ENCODE peak calls at places on chromosomes 4 and X, in ten cellular contexts. K, H, S, R, A, B, Q, Y, G and Z are unnamed samples.

GRCh38 chr4:154277164-154277563 is 214.4 kb downstream of the DCHS2 start:
- DNase-seq in K (no peak), H (no peak), S (no peak), R (no peak), A (no peak), B (no peak), Q (no peak), Y (no peak), G (no peak), Z (no peak)

GRCh38 chr4:2825740-2826139 is 17.9 kb upstream of the ADD1 start:
- DNase-seq in K (no peak), H (peak), S (no peak), R (peak), A (no peak), B (peak), Q (no peak), Y (no peak), G (no peak), Z (no peak)

GRCh38 chrX:21926116-21926515 is 14.4 kb upstream of the SMS start:
- DNase-seq in K (peak), H (no peak), S (no peak), R (no peak), A (peak), B (no peak), Q (no peak), Y (no peak), G (no peak), Z (no peak)

GRCh38 chrX:151974336-151975227 is at the start of gene GABRE:
- DNase-seq in K (peak), H (peak), S (peak), R (peak), A (no peak), B (peak), Q (no peak), Y (peak), G (peak), Z (peak)

GRCh38 chr4:56783986-56784385 is 37.5 kb downstream of the SPINK2 start:
- DNase-seq in K (no peak), H (no peak), S (no peak), R (no peak), A (no peak), B (no peak), Q (no peak), Y (no peak), G (no peak), Z (no peak)

GRCh38 chr4:15376594-15376993 is 51.2 kb upstream of the C1QTNF7 start:
- DNase-seq in K (peak), H (no peak), S (no peak), R (no peak), A (peak), B (no peak), Q (no peak), Y (no peak), G (no peak), Z (no peak)

GRCh38 chr4:14958436-14958835 is 43.8 kb upstream of the CPEB2 start:
- DNase-seq in K (no peak), H (no peak), S (no peak), R (no peak), A (no peak), B (no peak), Q (no peak), Y (no peak), G (no peak), Z (no peak)

GRCh38 chr4:101158507-101158906 is 188.8 kb downstream of the PPP3CA start:
- DNase-seq in K (peak), H (no peak), S (no peak), R (no peak), A (no peak), B (no peak), Q (no peak), Y (no peak), G (no peak), Z (no peak)

GRCh38 chr4:154406022-154406835 is 85.4 kb downstream of the DCHS2 start:
- DNase-seq in K (no peak), H (no peak), S (no peak), R (no peak), A (no peak), B (no peak), Q (no peak), Y (no peak), G (no peak), Z (no peak)

GRCh38 chr4:82779032-82779431 is 19.6 kb downstream of the SCD5 start:
- DNase-seq in K (peak), H (no peak), S (no peak), R (no peak), A (no peak), B (no peak), Q (no peak), Y (no peak), G (no peak), Z (no peak)

GRCh38 chr4:111070390-111070789 is 447.5 kb upstream of the PITX2 start:
- DNase-seq in K (no peak), H (no peak), S (no peak), R (no peak), A (no peak), B (no peak), Q (no peak), Y (no peak), G (no peak), Z (no peak)

GRCh38 chrX:46587158-46587557 is 13.6 kb downstream of the CHST7 start:
- DNase-seq in K (no peak), H (no peak), S (no peak), R (no peak), A (peak), B (no peak), Q (no peak), Y (no peak), G (no peak), Z (no peak)

GRCh38 chrX:35722128-35722527 is 76.0 kb upstream of the MAGEB16 start:
- DNase-seq in K (no peak), H (no peak), S (no peak), R (no peak), A (no peak), B (no peak), Q (no peak), Y (no peak), G (no peak), Z (no peak)

GRCh38 chrX:31590581-31591113 is 518.8 kb upstream of the FTHL17 start:
- DNase-seq in K (no peak), H (no peak), S (no peak), R (no peak), A (peak), B (no peak), Q (no peak), Y (no peak), G (no peak), Z (no peak)

GRCh38 chr4:163233321-163233720 is 66.6 kb upstream of the NAF1 start:
- DNase-seq in K (no peak), H (no peak), S (no peak), R (no peak), A (no peak), B (no peak), Q (no peak), Y (no peak), G (no peak), Z (no peak)

GRCh38 chr4:147299205-147299604 is 181.7 kb upstream of the EDNRA start:
- DNase-seq in K (peak), H (no peak), S (no peak), R (no peak), A (no peak), B (no peak), Q (no peak), Y (no peak), G (no peak), Z (no peak)

GRCh38 chr4:32562010-32562409 is 1841.8 kb downstream of the PCDH7 start:
- DNase-seq in K (no peak), H (no peak), S (no peak), R (no peak), A (no peak), B (no peak), Q (no peak), Y (no peak), G (no peak), Z (no peak)

GRCh38 chr4:3009422-3009821 is 46.1 kb downstream of the GRK4 start:
- DNase-seq in K (peak), H (peak), S (no peak), R (no peak), A (no peak), B (no peak), Q (no peak), Y (no peak), G (no peak), Z (no peak)

GRCh38 chrX:65821721-65822496 is 154.5 kb downstream of the MSN start:
- DNase-seq in K (no peak), H (no peak), S (peak), R (no peak), A (no peak), B (peak), Q (no peak), Y (peak), G (no peak), Z (peak)

DNA sequence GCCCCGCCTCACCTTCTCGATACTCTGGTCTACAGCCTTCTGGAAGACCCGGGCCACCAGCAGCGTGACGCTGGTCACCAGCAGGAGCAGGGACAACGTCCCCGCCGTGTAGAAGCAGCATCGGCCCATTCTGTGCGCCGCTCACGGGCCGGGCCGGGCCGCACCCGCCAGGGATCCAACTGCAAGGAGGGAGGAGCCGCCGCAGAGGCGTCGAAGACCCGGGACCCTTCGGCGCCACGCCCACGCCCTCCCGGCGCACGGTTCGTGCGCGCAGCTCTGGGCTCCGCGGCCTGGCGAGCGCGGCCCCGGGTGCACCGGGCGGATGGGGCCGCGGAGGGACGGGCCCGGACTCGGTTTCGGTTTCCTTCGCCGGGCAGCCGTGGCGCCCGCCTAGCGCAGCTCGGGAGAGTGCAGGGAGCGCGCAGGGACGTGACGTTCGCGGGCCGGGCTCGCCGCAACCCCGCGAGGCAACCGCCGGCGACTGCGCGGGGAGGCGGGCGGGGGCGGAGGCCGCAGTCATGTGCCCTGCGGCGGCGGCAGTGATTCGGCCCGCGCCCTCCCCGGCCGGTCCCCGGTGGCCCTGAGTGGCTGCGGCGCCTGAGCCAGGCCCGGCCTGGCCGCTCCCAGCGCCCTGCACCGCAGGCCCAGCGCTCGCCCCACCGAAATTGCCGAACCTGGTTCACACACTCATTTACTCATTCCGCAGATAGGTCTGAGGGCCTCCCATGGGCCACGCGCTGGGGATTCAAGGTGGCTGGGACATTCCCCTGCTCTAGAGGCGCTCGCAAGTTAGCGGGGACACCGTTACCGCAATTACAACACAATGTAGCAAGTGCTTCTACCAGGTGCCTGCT is at the start of gene SCARB2:
- DNase-seq in K (peak), H (peak), S (peak), R (peak), A (peak), B (peak), Q (peak), Y (peak), G (peak), Z (peak)
- TF ChIP-seq POLR2A in K (peak), H (no peak), S (peak), R (no peak), A (peak), B (peak), Q (peak), Y (peak), G (peak), Z (peak)

DNA sequence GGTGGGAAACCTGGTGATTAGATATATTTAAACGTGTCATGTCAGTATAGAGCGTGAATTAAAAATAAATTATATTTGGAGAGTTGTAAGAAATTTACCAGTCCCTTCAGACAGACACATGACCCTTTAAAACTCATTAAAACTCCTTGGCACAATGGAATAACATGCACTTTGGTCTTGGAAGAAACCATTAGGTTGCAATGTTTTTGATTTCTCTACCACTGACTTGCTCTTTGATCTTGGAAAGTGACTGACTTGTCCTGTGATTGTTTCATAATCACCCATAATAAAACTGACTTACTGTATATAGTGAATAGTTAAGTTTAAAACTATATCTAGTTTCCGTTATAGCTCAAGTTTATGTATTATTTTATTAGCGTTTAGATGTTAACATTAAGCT is 35.8 kb downstream of the FHL1 start:
- DNase-seq in K (no peak), H (no peak), S (no peak), R (no peak), A (no peak), B (no peak), Q (no peak), Y (no peak), G (no peak), Z (no peak)
- TF ChIP-seq POLR2A in K (no peak), H (no peak), S (no peak), R (no peak), A (no peak), B (no peak), Q (no peak), Y (no peak), G (no peak), Z (no peak)

GRCh38 chr4:674172-675035 is at the start of the genes ATP5ME and MYL5:
- DNase-seq in K (peak), H (peak), S (peak), R (peak), A (peak), B (peak), Q (peak), Y (peak), G (peak), Z (peak)
- TF ChIP-seq POLR2A in K (peak), H (no peak), S (peak), R (peak), A (peak), B (peak), Q (peak), Y (peak), G (peak), Z (peak)

GRCh38 chr4:184732126-184732525 is 1.8 kb downstream of the CENPU start:
- DNase-seq in K (no peak), H (no peak), S (no peak), R (no peak), A (peak), B (no peak), Q (no peak), Y (no peak), G (no peak), Z (peak)

GRCh38 chr4:184731056-184731455 is 2.8 kb downstream of the CENPU start:
- DNase-seq in K (no peak), H (no peak), S (no peak), R (no peak), A (no peak), B (no peak), Q (no peak), Y (no peak), G (no peak), Z (no peak)

GRCh38 chr4:184728858-184729257 is 5.0 kb downstream of the CENPU start:
- DNase-seq in K (no peak), H (no peak), S (no peak), R (no peak), A (peak), B (no peak), Q (no peak), Y (no peak), G (no peak), Z (no peak)

GRCh38 chr4:184734758-184735157 is 862 bp upstream of the CENPU start:
- DNase-seq in K (no peak), H (no peak), S (no peak), R (no peak), A (no peak), B (no peak), Q (no peak), Y (no peak), G (no peak), Z (no peak)

GRCh38 chr4:184733654-184734524 is at the start of gene CENPU:
- DNase-seq in K (peak), H (peak), S (peak), R (peak), A (peak), B (peak), Q (peak), Y (peak), G (peak), Z (peak)
- TF ChIP-seq POLR2A in K (peak), H (no peak), S (no peak), R (peak), A (no peak), B (peak), Q (peak), Y (peak), G (peak), Z (peak)

GRCh38 chr4:38667005-38667771 is 3.2 kb downstream of the KLF3 start:
- DNase-seq in K (peak), H (peak), S (peak), R (no peak), A (peak), B (peak), Q (no peak), Y (peak), G (peak), Z (peak)

GRCh38 chr4:38663801-38664703 is at the start of gene KLF3:
- DNase-seq in K (peak), H (peak), S (peak), R (peak), A (peak), B (peak), Q (peak), Y (peak), G (peak), Z (peak)

GRCh38 chr4:38665846-38666490 is 2.0 kb downstream of the KLF3 start:
- DNase-seq in K (no peak), H (no peak), S (no peak), R (no peak), A (no peak), B (no peak), Q (no peak), Y (no peak), G (no peak), Z (peak)

GRCh38 chr4:38663021-38663800 is 788 bp upstream of the KLF3 start:
- DNase-seq in K (peak), H (peak), S (no peak), R (peak), A (no peak), B (peak), Q (no peak), Y (no peak), G (peak), Z (peak)

GRCh38 chr4:38664704-38665401 is 854 bp downstream of the KLF3 start:
- DNase-seq in K (peak), H (peak), S (peak), R (peak), A (peak), B (peak), Q (no peak), Y (peak), G (peak), Z (peak)
- TF ChIP-seq POLR2A in K (no peak), H (no peak), S (peak), R (no peak), A (peak), B (no peak), Q (no peak), Y (no peak), G (no peak), Z (peak)

DNA sequence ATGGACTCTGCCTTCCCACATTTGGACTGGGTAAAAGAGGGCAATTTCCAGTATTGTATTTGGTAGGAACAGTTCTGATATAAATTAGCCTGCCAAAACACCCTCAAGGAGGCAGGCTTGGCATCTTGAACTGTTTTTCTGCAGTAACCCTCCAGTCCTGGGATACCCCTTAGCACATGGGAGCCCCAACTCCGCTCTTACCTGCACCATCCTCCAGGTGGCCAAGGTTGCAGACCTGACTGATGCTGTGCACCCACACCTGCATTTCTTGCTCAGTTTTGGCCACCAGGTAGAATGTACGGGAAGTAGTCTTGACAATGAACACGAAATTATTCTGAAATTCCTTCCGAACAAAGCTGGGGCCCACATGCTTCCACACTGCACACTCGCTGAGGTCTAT is 35.1 kb downstream of the GAB3 start:
- DNase-seq in K (no peak), H (no peak), S (no peak), R (no peak), A (no peak), B (no peak), Q (no peak), Y (no peak), G (no peak), Z (no peak)
- TF ChIP-seq POLR2A in K (no peak), H (no peak), S (no peak), R (no peak), A (no peak), B (no peak), Q (no peak), Y (no peak), G (no peak), Z (no peak)

GRCh38 chr4:186949847-186950246 is 226.2 kb upstream of the FAT1 start:
- DNase-seq in K (no peak), H (no peak), S (no peak), R (no peak), A (no peak), B (no peak), Q (no peak), Y (no peak), G (no peak), Z (no peak)

GRCh38 chr4:186946140-186946539 is 222.5 kb upstream of the FAT1 start:
- DNase-seq in K (no peak), H (no peak), S (peak), R (no peak), A (no peak), B (peak), Q (no peak), Y (no peak), G (no peak), Z (no peak)

GRCh38 chr4:186943607-186943908 is 219.9 kb upstream of the FAT1 start:
- DNase-seq in K (no peak), H (no peak), S (no peak), R (no peak), A (no peak), B (no peak), Q (no peak), Y (no peak), G (no peak), Z (no peak)

GRCh38 chr4:186948361-186949291 is 225.0 kb upstream of the FAT1 start:
- DNase-seq in K (peak), H (no peak), S (no peak), R (no peak), A (peak), B (no peak), Q (no peak), Y (peak), G (no peak), Z (no peak)

DNA sequence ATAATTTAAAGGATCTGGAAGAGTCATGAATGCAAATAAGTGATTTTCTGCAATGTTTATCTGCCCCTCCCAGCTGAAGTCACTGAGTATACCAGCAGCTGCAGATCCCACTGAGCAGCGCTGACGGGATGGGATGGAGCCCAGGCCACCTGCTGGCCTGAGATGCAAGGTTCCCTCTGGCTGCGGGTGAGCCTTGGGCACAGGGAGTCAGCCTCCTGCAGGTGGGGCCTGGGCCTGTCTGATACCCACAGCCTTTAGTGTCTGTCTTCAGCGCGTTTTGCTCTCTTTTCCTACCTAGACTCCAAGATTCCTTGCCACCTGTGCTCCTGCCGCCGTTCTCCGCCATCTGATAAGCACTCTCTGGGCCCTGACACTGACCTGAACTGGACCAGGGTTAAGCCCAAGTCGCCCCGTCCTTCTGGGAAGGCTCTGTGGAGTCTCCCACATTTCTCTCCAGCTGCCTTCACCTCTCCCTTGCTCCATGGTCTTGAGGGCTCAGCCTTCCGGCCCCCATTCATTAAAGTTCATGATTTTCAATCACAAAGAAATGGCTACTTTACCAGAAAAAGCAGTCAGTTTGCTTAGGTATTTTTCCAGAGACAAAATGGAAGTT is 223.1 kb upstream of the FAT1 start:
- DNase-seq in K (peak), H (no peak), S (peak), R (no peak), A (peak), B (no peak), Q (no peak), Y (no peak), G (no peak), Z (peak)
- TF ChIP-seq POLR2A in K (no peak), H (no peak), S (no peak), R (no peak), A (no peak), B (no peak), Q (no peak), Y (no peak), G (no peak), Z (no peak)

GRCh38 chr4:186192068-186192751 is 843 bp downstream of the CYP4V2 start:
- DNase-seq in K (no peak), H (peak), S (peak), R (no peak), A (peak), B (peak), Q (peak), Y (peak), G (no peak), Z (peak)
- TF ChIP-seq POLR2A in K (no peak), H (no peak), S (peak), R (no peak), A (no peak), B (no peak), Q (no peak), Y (no peak), G (no peak), Z (no peak)